ENCODE peak calls at places on chromosomes 4 and X, in eight cellular contexts. P is left ventricle myocardium inferior, J is uterus, O is right lobe of liver, S is foreskin fibroblast, E is kidney, U is tibial artery, M is fibroblast of lung. X is an unnamed sample.

GRCh38 chrX:150935466-150935865 is 37.0 kb upstream of the CD99L2 start:
- DNase-seq in E (peak), U (no peak), J (no peak), P (no peak), O (no peak), M (peak), S (peak), X (no peak)

GRCh38 chrX:27336466-27337091 is 126.6 kb downstream of the PPP4R3C start:
- DNase-seq in S (no peak), P (no peak), M (no peak), J (no peak), O (peak), U (no peak), E (no peak), X (peak)

GRCh38 chrX:103756736-103757135 is 19.9 kb upstream of the PLP1 start:
- DNase-seq in P (no peak), E (no peak), M (no peak), J (no peak), S (no peak), U (no peak), O (no peak), X (no peak)

GRCh38 chr4:11635336-11635735 is 206.6 kb upstream of the HS3ST1 start:
- DNase-seq in O (no peak), P (no peak), S (no peak), U (no peak), J (no peak), M (peak), E (peak), X (no peak)

GRCh38 chr4:8274772-8275241 is 5.3 kb downstream of the HTRA3 start:
- DNase-seq in O (peak), M (peak), J (peak), E (peak), U (peak), P (peak), S (peak), X (peak)

GRCh38 chrX:20594985-20595384 is 328.3 kb upstream of the RPS6KA3 start:
- DNase-seq in E (no peak), P (no peak), J (no peak), U (no peak), O (no peak), M (peak), S (peak), X (no peak)

GRCh38 chr4:183029365-183029764 is 69.7 kb upstream of the WWC2 start:
- DNase-seq in O (no peak), S (no peak), M (no peak), J (no peak), U (no peak), P (no peak), E (no peak), X (no peak)

GRCh38 chr4:89509708-89510269 is 202.2 kb upstream of the GPRIN3 start:
- DNase-seq in U (no peak), O (no peak), J (no peak), M (peak), E (no peak), P (no peak), S (peak), X (no peak)

GRCh38 chr4:148054275-148054674 is 322.4 kb downstream of the ARHGAP10 start:
- DNase-seq in P (no peak), O (no peak), E (no peak), U (no peak), S (no peak), J (no peak), M (no peak), X (no peak)

GRCh38 chr4:153634737-153635353 is 49.2 kb upstream of the TLR2 start:
- DNase-seq in S (peak), J (no peak), M (peak), O (no peak), E (no peak), P (no peak), U (no peak), X (no peak)

GRCh38 chr4:174365018-174365587 is 81.4 kb downstream of the CEP44 start:
- DNase-seq in J (no peak), P (no peak), M (peak), U (no peak), O (no peak), E (no peak), S (no peak), X (no peak)

GRCh38 chrX:21354725-21355124 is 19.5 kb upstream of the CNKSR2 start:
- DNase-seq in O (no peak), M (no peak), U (no peak), S (no peak), J (no peak), P (no peak), E (no peak), X (no peak)

GRCh38 chr4:122827258-122827887 is 742 bp downstream of the FGF2 start:
- DNase-seq in M (peak), O (peak), P (peak), J (peak), E (peak), U (no peak), S (peak), X (peak)

GRCh38 chrX:128464091-128464490 is 411.9 kb upstream of the ACTRT1 start:
- DNase-seq in P (no peak), U (no peak), J (no peak), E (no peak), O (no peak), S (no peak), M (peak), X (no peak)

GRCh38 chrX:3711331-3711917 is 2.0 kb downstream of the PRKX start:
- DNase-seq in J (no peak), P (peak), M (no peak), E (peak), U (peak), O (no peak), S (no peak), X (no peak)

GRCh38 chr4:84063618-84064017 is 435.5 kb downstream of the NKX6-1 start:
- DNase-seq in M (no peak), J (no peak), O (no peak), S (no peak), E (no peak), U (no peak), P (no peak), X (peak)

GRCh38 chr4:8250167-8250566 is 19.4 kb upstream of the HTRA3 start:
- DNase-seq in U (no peak), O (no peak), P (no peak), E (peak), M (no peak), J (no peak), S (no peak), X (no peak)

GRCh38 chr4:152408514-152409327 is 127.2 kb downstream of the FBXW7 start:
- DNase-seq in U (no peak), O (no peak), P (no peak), J (no peak), M (peak), S (no peak), E (no peak), X (no peak)

GRCh38 chr4:56861365-56861764 is 39.9 kb upstream of the SPINK2 start:
- DNase-seq in P (no peak), S (no peak), J (no peak), M (peak), U (no peak), O (no peak), E (no peak), X (no peak)

GRCh38 chr4:181301735-181302380 is 941.3 kb upstream of the TENM3 start:
- DNase-seq in P (peak), U (no peak), O (peak), J (no peak), S (no peak), M (peak), E (no peak), X (peak)

DNA sequence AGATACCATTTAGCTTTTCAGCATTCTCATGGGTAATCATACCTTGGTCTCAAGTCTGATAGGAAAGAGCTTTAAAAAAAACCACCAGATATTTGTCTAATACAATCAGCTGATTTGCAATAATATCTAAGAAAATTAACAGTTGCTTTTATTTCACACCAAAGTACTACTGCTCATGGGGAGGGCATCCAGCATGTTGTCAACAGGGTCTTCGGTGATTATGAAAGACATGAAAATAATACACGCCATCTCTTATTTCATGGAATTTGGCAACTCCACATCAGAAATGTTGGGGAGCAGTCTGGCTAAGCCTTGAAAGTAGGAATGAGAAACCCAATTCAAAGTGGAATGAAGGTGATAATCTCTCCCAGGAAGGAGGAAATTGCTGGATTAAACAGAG is 3.0 kb downstream of the ASB5 start:
- DNase-seq in J (no peak), S (no peak), U (no peak), O (no peak), P (no peak), E (no peak), M (no peak), X (no peak)
- H3K4me3 ChIP-seq in J (no peak), S (no peak), U (no peak), O (no peak), P (no peak), E (no peak), M (no peak), X (no peak)

GRCh38 chr4:3649491-3649890 is 116.7 kb upstream of the ADRA2C start:
- DNase-seq in P (no peak), S (no peak), U (no peak), J (no peak), O (no peak), E (no peak), M (no peak), X (no peak)

GRCh38 chr4:3654036-3654807 is 112.0 kb upstream of the ADRA2C start:
- DNase-seq in E (no peak), S (no peak), O (no peak), P (no peak), U (no peak), M (no peak), J (no peak), X (no peak)

GRCh38 chr4:3652586-3652985 is 113.6 kb upstream of the ADRA2C start:
- DNase-seq in S (no peak), M (no peak), J (no peak), U (no peak), P (no peak), O (no peak), E (no peak), X (no peak)

GRCh38 chr4:3648731-3649130 is 116.5 kb upstream of the LRPAP1 start:
- DNase-seq in U (no peak), P (no peak), S (no peak), J (no peak), E (no peak), M (no peak), O (no peak), X (no peak)

GRCh38 chr4:3651267-3651846 is 114.8 kb upstream of the ADRA2C start:
- DNase-seq in M (no peak), P (no peak), U (no peak), O (no peak), S (no peak), J (no peak), E (no peak), X (no peak)
- TF ChIP-seq CTCF in M (no peak), P (no peak), U (no peak), O (no peak), S (no peak), J (no peak), E (no peak), X (no peak)

DNA sequence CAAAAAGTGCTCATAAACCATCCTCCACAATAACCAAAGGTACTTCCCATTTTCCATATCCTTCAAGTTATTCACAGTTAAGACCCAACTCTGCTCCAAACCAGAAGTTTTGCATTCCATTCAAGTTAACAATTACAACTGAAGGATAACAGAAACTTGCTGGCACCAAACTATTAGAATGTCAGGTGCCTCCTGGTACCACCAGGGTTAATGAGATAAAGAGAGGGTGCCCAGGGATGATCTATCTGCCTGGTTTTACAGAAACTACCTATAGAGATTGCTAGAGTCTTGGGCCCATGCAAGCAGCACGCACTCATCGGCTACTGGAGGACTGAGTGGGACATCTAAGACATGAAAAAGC is 114.6 kb downstream of the RBM47 start:
- DNase-seq in P (no peak), J (no peak), O (no peak), E (no peak), M (peak), S (no peak), U (no peak), X (peak)
- H3K4me3 ChIP-seq in P (no peak), J (no peak), O (peak), E (peak), M (no peak), S (no peak), U (no peak), X (peak)

DNA sequence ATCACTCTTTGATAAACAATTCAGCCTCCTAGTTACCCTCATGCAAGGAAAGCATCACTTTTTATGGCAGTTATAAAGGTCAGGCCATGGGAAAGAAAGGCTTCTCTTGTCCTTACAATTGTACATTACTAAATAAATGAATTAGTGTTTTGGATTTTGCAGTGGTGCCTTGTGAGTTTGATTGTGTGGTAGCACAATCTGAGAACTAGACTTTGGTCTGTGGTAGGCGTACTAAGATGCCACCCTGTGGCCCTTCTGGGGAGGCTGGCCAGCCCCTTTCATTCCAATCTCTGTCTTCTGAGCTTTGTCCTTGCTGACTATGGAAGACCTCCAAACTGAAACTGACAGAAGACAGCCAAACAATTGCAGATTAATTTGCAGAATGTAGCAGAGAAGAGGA is 14.6 kb upstream of the HNRNPD start:
- DNase-seq in S (no peak), P (no peak), J (no peak), O (no peak), M (no peak), E (no peak), U (no peak), X (no peak)
- TF ChIP-seq CTCF in S (no peak), P (peak), J (no peak), O (peak), M (no peak), E (peak), U (no peak), X (no peak)

GRCh38 chrX:108224218-108224617 is 132.6 kb downstream of the ATG4A start:
- DNase-seq in O (no peak), U (no peak), M (no peak), P (no peak), J (no peak), E (no peak), S (no peak), X (no peak)

GRCh38 chrX:108225456-108225730 is 133.8 kb downstream of the ATG4A start:
- DNase-seq in J (no peak), P (no peak), S (no peak), M (peak), U (no peak), O (no peak), E (no peak), X (no peak)

GRCh38 chrX:108221481-108221880 is 129.9 kb downstream of the ATG4A start:
- DNase-seq in P (no peak), J (no peak), E (no peak), S (no peak), U (no peak), O (no peak), M (no peak), X (no peak)

GRCh38 chrX:108223606-108224005 is 132.0 kb downstream of the ATG4A start:
- DNase-seq in J (peak), O (no peak), M (peak), E (peak), S (no peak), P (peak), U (no peak), X (no peak)

GRCh38 chrX:108224727-108225455 is 133.3 kb downstream of the ATG4A start:
- DNase-seq in S (no peak), M (peak), O (no peak), J (no peak), E (no peak), P (no peak), U (no peak), X (no peak)
- H3K4me3 ChIP-seq in S (no peak), M (no peak), O (no peak), J (no peak), E (no peak), P (no peak), U (no peak), X (no peak)

GRCh38 chr4:76105652-76106051 is 31.1 kb downstream of the ART3 start:
- DNase-seq in U (no peak), M (no peak), J (no peak), S (no peak), E (no peak), P (no peak), O (no peak), X (no peak)

GRCh38 chr4:76106442-76106841 is 31.9 kb downstream of the ART3 start:
- DNase-seq in S (no peak), P (no peak), U (no peak), O (no peak), M (no peak), J (no peak), E (no peak), X (no peak)

DNA sequence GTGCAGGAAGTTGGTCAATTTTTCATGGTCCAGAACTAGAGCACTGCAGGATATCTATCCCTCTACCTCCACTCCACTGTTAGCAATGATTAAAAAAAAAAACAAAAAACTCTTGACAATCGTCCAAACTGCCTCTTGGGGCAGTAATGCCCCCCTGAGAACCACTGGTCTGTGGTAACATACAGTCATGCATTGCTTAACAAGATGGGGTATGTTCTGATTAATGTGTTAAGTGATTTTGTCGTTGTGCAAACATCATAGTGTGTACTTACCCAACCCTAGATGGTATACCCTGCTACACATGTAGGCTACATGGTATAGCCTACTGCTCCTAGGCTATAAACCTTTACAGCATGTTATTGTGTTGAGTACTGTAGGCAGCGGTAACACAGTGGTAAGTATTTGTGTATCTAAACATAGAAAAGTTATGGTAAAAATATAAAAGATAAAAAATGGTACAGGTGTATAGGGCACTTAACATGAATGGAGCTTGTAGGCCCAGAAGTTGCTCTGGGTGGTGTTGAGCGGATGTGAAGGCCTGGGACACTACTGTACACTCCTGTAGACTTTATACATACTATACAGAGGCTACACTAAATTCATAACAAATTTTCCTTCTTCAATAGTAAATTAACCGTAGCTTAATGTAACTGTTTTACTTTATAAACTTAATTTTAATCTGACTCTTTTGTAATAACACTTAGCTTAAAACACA is 34.1 kb downstream of the ART3 start:
- DNase-seq in M (peak), P (no peak), E (no peak), O (no peak), S (no peak), U (no peak), J (no peak), X (no peak)
- TF ChIP-seq CTCF in M (no peak), P (no peak), E (no peak), O (no peak), S (no peak), U (no peak), J (no peak), X (no peak)

GRCh38 chrX:63932006-63932405 is 147.0 kb upstream of the ARHGEF9 start:
- DNase-seq in O (no peak), E (no peak), P (no peak), J (no peak), U (no peak), M (no peak), S (no peak), X (no peak)

GRCh38 chrX:63934791-63935190 is 149.8 kb upstream of the ARHGEF9 start:
- DNase-seq in E (no peak), J (no peak), S (no peak), U (no peak), O (no peak), P (no peak), M (no peak), X (peak)

GRCh38 chrX:63934160-63934559 is 149.1 kb upstream of the ARHGEF9 start:
- DNase-seq in J (no peak), E (no peak), S (no peak), P (no peak), U (no peak), O (no peak), M (no peak), X (no peak)

GRCh38 chrX:63930140-63930539 is 145.1 kb upstream of the ARHGEF9 start:
- DNase-seq in M (no peak), J (no peak), S (no peak), U (no peak), E (no peak), O (no peak), P (no peak), X (no peak)

GRCh38 chrX:63932907-63933306 is 147.9 kb upstream of the ARHGEF9 start:
- DNase-seq in O (no peak), U (no peak), P (no peak), E (no peak), M (no peak), J (no peak), S (no peak), X (no peak)
- H3K4me3 ChIP-seq in O (no peak), U (no peak), P (no peak), E (no peak), M (no peak), J (no peak), S (no peak), X (no peak)

GRCh38 chrX:119004920-119005524 is 30.6 kb downstream of the LONRF3 start:
- DNase-seq in U (peak), O (no peak), E (peak), M (peak), J (peak), S (peak), P (peak), X (peak)
- TF ChIP-seq CTCF in U (peak), O (peak), E (peak), M (peak), J (peak), S (peak), P (peak), X (peak)

GRCh38 chrX:123184858-123185251 is 777 bp downstream of the GRIA3 start:
- DNase-seq in P (no peak), S (no peak), J (peak), E (no peak), U (peak), O (peak), M (no peak), X (no peak)

GRCh38 chrX:123181515-123181914 is 2.6 kb upstream of the GRIA3 start:
- DNase-seq in P (no peak), S (no peak), U (no peak), E (no peak), J (no peak), M (no peak), O (no peak), X (no peak)

GRCh38 chrX:123186796-123187195 is 2.7 kb downstream of the GRIA3 start:
- DNase-seq in J (no peak), M (no peak), E (no peak), P (no peak), S (no peak), U (no peak), O (no peak), X (no peak)

GRCh38 chrX:123185714-123186113 is 1.6 kb downstream of the GRIA3 start:
- DNase-seq in J (no peak), S (no peak), E (no peak), M (peak), P (no peak), U (no peak), O (no peak), X (no peak)

GRCh38 chrX:123184199-123184857 is at the start of gene GRIA3:
- DNase-seq in M (peak), E (no peak), P (no peak), J (no peak), U (peak), S (no peak), O (no peak), X (no peak)
- H3K4me3 ChIP-seq in M (peak), E (peak), P (peak), J (peak), U (peak), S (peak), O (peak), X (peak)